ENCODE peak calls at places on chromosomes 5 and 9, in seven cellular contexts. W is Right ventricle myocardium superior, U is pancreas, T is SW480, Q is NCI-H2029, I is GM23248, E is glomerular endothelial cell. H is an unnamed sample.

GRCh38 chr9:33120620-33121019 is 44.1 kb upstream of the SMU1 start:
- DNase-seq in W (no peak), U (no peak), T (no peak), Q (no peak), I (no peak), E (no peak), H (no peak)

GRCh38 chr9:136667217-136667939 is 4.7 kb downstream of the EGFL7 start:
- DNase-seq in W (no peak), U (no peak), T (no peak), Q (no peak), I (no peak), E (no peak), H (no peak)

GRCh38 chr9:83986765-83987401 is 6.3 kb downstream of the RMI1 start:
- DNase-seq in W (no peak), U (peak), T (no peak), Q (peak), I (no peak), E (no peak), H (peak)

GRCh38 chr5:157506981-157507780 is 47.2 kb downstream of the NIPAL4 start:
- DNase-seq in W (no peak), U (no peak), T (no peak), Q (no peak), I (no peak), E (peak), H (no peak)

GRCh38 chr5:150105898-150106615 is 19.7 kb upstream of the CSF1R start:
- DNase-seq in W (peak), U (no peak), T (no peak), Q (no peak), I (no peak), E (no peak), H (no peak)

GRCh38 chr5:124001216-124001615 is 489.2 kb downstream of the CSNK1G3 start:
- DNase-seq in W (no peak), U (no peak), T (no peak), Q (no peak), I (no peak), E (no peak), H (no peak)

GRCh38 chr9:79817469-79818004 is 245.8 kb downstream of the TLE4 start:
- DNase-seq in W (peak), U (no peak), T (no peak), Q (no peak), I (no peak), E (no peak), H (no peak)

GRCh38 chr5:11555171-11555570 is 349.1 kb downstream of the CTNND2 start:
- DNase-seq in W (no peak), U (no peak), T (no peak), Q (no peak), I (no peak), E (no peak), H (no peak)

GRCh38 chr9:134272302-134273023 is 53.8 kb upstream of the RXRA start:
- DNase-seq in W (no peak), U (peak), T (no peak), Q (no peak), I (no peak), E (no peak), H (no peak)

GRCh38 chr9:108549184-108549583 is 306.6 kb downstream of the ACTL7B start:
- DNase-seq in W (no peak), U (no peak), T (no peak), Q (no peak), I (no peak), E (no peak), H (peak)

GRCh38 chr5:138241688-138242547 is 28.8 kb upstream of the CDC23 start:
- DNase-seq in W (peak), U (peak), T (no peak), Q (no peak), I (peak), E (no peak), H (peak)

GRCh38 chr9:113309204-113309813 is 6.1 kb upstream of the RNF183 start:
- DNase-seq in W (no peak), U (no peak), T (peak), Q (peak), I (peak), E (no peak), H (peak)

GRCh38 chr9:82558855-82559615 is 503.9 kb downstream of the RASEF start:
- DNase-seq in W (no peak), U (no peak), T (peak), Q (no peak), I (peak), E (no peak), H (peak)

GRCh38 chr9:21267806-21268657 is 28.2 kb upstream of the IFNA14 start:
- DNase-seq in W (no peak), U (no peak), T (no peak), Q (no peak), I (no peak), E (no peak), H (no peak)

GRCh38 chr5:116084231-116084630 is 594 bp upstream of the COMMD10 start:
- DNase-seq in W (peak), U (no peak), T (peak), Q (no peak), I (peak), E (no peak), H (peak)

GRCh38 chr5:130337179-130337888 is 433.1 kb downstream of the CHSY3 start:
- DNase-seq in W (no peak), U (no peak), T (no peak), Q (no peak), I (peak), E (peak), H (peak)

GRCh38 chr5:111563041-111563822 is 50.9 kb upstream of the STARD4 start:
- DNase-seq in W (no peak), U (no peak), T (no peak), Q (no peak), I (peak), E (peak), H (peak)

GRCh38 chr5:173697931-173698579 is 81.6 kb upstream of the BOD1 start:
- DNase-seq in W (no peak), U (peak), T (peak), Q (peak), I (no peak), E (no peak), H (no peak)

GRCh38 chr9:4425358-4426045 is 64.8 kb upstream of the SLC1A1 start:
- DNase-seq in W (no peak), U (no peak), T (no peak), Q (no peak), I (peak), E (no peak), H (peak)

GRCh38 chr5:91168859-91169258 is 214.3 kb downstream of the ARRDC3 start:
- DNase-seq in W (no peak), U (no peak), T (no peak), Q (no peak), I (no peak), E (no peak), H (no peak)

H was measured in hepatocyte.